ENCODE peak calls at places on chromosomes 2 and 18, in five cellular contexts. One of them, this sample, is unnamed. For H3K4me1 and H3K27me3, the result is how much of the 10 kb centered on the place peaks cover.

GRCh38 chr2:43941359-43941758 is 54.4 kb downstream of the LRPPRC start:
- DNase-seq in transverse colon: no peak
- DNase-seq in Peyer's patch: no peak
- DNase-seq in heart left ventricle: no peak
- DNase-seq in IMR-90: no peak
- DNase-seq in this sample: no peak

GRCh38 chr2:72619622-72620021 is 206.2 kb downstream of the EXOC6B start:
- DNase-seq in transverse colon: no peak
- DNase-seq in Peyer's patch: no peak
- DNase-seq in heart left ventricle: no peak
- DNase-seq in IMR-90: no peak
- DNase-seq in this sample: no peak

GRCh38 chr2:218852911-218853667 is 6.5 kb upstream of the WNT6 start:
- DNase-seq in transverse colon: peak
- DNase-seq in Peyer's patch: no peak
- DNase-seq in heart left ventricle: no peak
- DNase-seq in IMR-90: peak
- DNase-seq in this sample: no peak

GRCh38 chr18:79380816-79381806 is 14.6 kb upstream of the NFATC1 start:
- DNase-seq in transverse colon: peak
- DNase-seq in Peyer's patch: peak
- DNase-seq in heart left ventricle: peak
- DNase-seq in IMR-90: peak
- DNase-seq in this sample: peak

GRCh38 chr2:46737577-46737976 is 178.0 kb downstream of the MCFD2 start:
- DNase-seq in transverse colon: no peak
- DNase-seq in Peyer's patch: no peak
- DNase-seq in heart left ventricle: no peak
- DNase-seq in IMR-90: peak
- DNase-seq in this sample: no peak

GRCh38 chr2:5596848-5597247 is 95.3 kb upstream of the SOX11 start:
- DNase-seq in transverse colon: no peak
- DNase-seq in Peyer's patch: no peak
- DNase-seq in heart left ventricle: no peak
- DNase-seq in IMR-90: no peak
- DNase-seq in this sample: no peak

GRCh38 chr2:222049946-222050345 is 248.9 kb downstream of the PAX3 start:
- DNase-seq in transverse colon: no peak
- DNase-seq in Peyer's patch: no peak
- DNase-seq in heart left ventricle: no peak
- DNase-seq in IMR-90: peak
- DNase-seq in this sample: no peak

GRCh38 chr2:64426191-64426952 is 27.6 kb upstream of the LGALSL start:
- DNase-seq in transverse colon: no peak
- DNase-seq in Peyer's patch: no peak
- DNase-seq in heart left ventricle: no peak
- DNase-seq in IMR-90: peak
- DNase-seq in this sample: no peak

GRCh38 chr2:185381631-185382030 is 357.0 kb upstream of the FSIP2 start:
- DNase-seq in transverse colon: no peak
- DNase-seq in Peyer's patch: no peak
- DNase-seq in heart left ventricle: no peak
- DNase-seq in IMR-90: no peak
- DNase-seq in this sample: no peak

GRCh38 chr2:219230201-219230540 is 565 bp downstream of the ANKZF1 start:
- DNase-seq in transverse colon: peak
- DNase-seq in Peyer's patch: peak
- DNase-seq in heart left ventricle: no peak
- DNase-seq in IMR-90: peak
- DNase-seq in this sample: peak

GRCh38 chr2:95185973-95186372 is 20.4 kb downstream of the ZNF2 start:
- DNase-seq in transverse colon: no peak
- DNase-seq in Peyer's patch: no peak
- DNase-seq in heart left ventricle: no peak
- DNase-seq in IMR-90: no peak
- DNase-seq in this sample: no peak

GRCh38 chr2:95179451-95179850 is 13.8 kb downstream of the ZNF2 start:
- DNase-seq in transverse colon: peak
- DNase-seq in Peyer's patch: no peak
- DNase-seq in heart left ventricle: peak
- DNase-seq in IMR-90: no peak
- DNase-seq in this sample: no peak

GRCh38 chr2:95185197-95185596 is 19.6 kb downstream of the ZNF2 start:
- DNase-seq in transverse colon: no peak
- DNase-seq in Peyer's patch: no peak
- DNase-seq in heart left ventricle: no peak
- DNase-seq in IMR-90: no peak
- DNase-seq in this sample: no peak

GRCh38 chr2:95181774-95182173 is 16.2 kb downstream of the ZNF2 start:
- DNase-seq in transverse colon: no peak
- DNase-seq in Peyer's patch: no peak
- DNase-seq in heart left ventricle: no peak
- DNase-seq in IMR-90: no peak
- DNase-seq in this sample: no peak
- H3K4me1 ChIP-seq in transverse colon: under half
- H3K4me1 ChIP-seq in Peyer's patch: under half
- H3K4me1 ChIP-seq in heart left ventricle: under half
- H3K4me1 ChIP-seq in IMR-90: under half
- H3K4me1 ChIP-seq in this sample: under half

DNA sequence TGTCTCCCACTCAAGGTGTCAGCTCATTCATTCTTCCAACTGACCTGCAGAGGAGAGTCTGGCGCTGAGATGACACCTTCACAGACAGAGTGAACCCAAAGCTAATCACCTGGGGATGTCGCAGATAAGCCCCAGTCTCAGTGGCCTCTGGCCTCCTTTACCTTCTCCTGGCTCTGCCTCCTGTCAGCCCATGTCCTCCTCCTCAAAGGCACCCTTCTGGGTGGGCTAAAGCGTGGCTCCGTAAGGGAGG is 194.1 kb downstream of the MIB1 start:
- DNase-seq in transverse colon: no peak
- DNase-seq in Peyer's patch: no peak
- DNase-seq in heart left ventricle: no peak
- DNase-seq in IMR-90: no peak
- DNase-seq in this sample: no peak
- H3K27me3 ChIP-seq in transverse colon: under half
- H3K27me3 ChIP-seq in Peyer's patch: under half
- H3K27me3 ChIP-seq in heart left ventricle: under half
- H3K27me3 ChIP-seq in IMR-90: under half
- H3K27me3 ChIP-seq in this sample: under half

GRCh38 chr18:48023334-48024008 is 93.0 kb upstream of the SMAD2 start:
- DNase-seq in transverse colon: peak
- DNase-seq in Peyer's patch: no peak
- DNase-seq in heart left ventricle: peak
- DNase-seq in IMR-90: peak
- DNase-seq in this sample: no peak

GRCh38 chr18:48022531-48023330 is 92.3 kb upstream of the SMAD2 start:
- DNase-seq in transverse colon: no peak
- DNase-seq in Peyer's patch: no peak
- DNase-seq in heart left ventricle: no peak
- DNase-seq in IMR-90: peak
- DNase-seq in this sample: no peak

GRCh38 chr18:48022021-48022420 is 91.6 kb upstream of the SMAD2 start:
- DNase-seq in transverse colon: no peak
- DNase-seq in Peyer's patch: no peak
- DNase-seq in heart left ventricle: no peak
- DNase-seq in IMR-90: no peak
- DNase-seq in this sample: no peak

GRCh38 chr18:48024891-48025660 is 94.6 kb upstream of the SMAD2 start:
- DNase-seq in transverse colon: no peak
- DNase-seq in Peyer's patch: no peak
- DNase-seq in heart left ventricle: no peak
- DNase-seq in IMR-90: no peak
- DNase-seq in this sample: no peak

GRCh38 chr18:48024009-48024512 is 93.6 kb upstream of the SMAD2 start:
- DNase-seq in transverse colon: no peak
- DNase-seq in Peyer's patch: no peak
- DNase-seq in heart left ventricle: no peak
- DNase-seq in IMR-90: no peak
- DNase-seq in this sample: no peak
- TF ChIP-seq CTCF in transverse colon: peak
- TF ChIP-seq CTCF in Peyer's patch: no peak
- TF ChIP-seq CTCF in heart left ventricle: no peak
- TF ChIP-seq CTCF in IMR-90: no peak
- TF ChIP-seq CTCF in this sample: no peak

GRCh38 chr18:76451475-76452331 is 43.3 kb downstream of the ZNF516 start:
- DNase-seq in transverse colon: no peak
- DNase-seq in Peyer's patch: peak
- DNase-seq in heart left ventricle: peak
- DNase-seq in IMR-90: no peak
- DNase-seq in this sample: peak

GRCh38 chr18:76450912-76451421 is 44.1 kb downstream of the ZNF516 start:
- DNase-seq in transverse colon: peak
- DNase-seq in Peyer's patch: peak
- DNase-seq in heart left ventricle: peak
- DNase-seq in IMR-90: peak
- DNase-seq in this sample: peak

GRCh38 chr18:76449110-76449453 is 46.0 kb downstream of the ZNF516 start:
- DNase-seq in transverse colon: no peak
- DNase-seq in Peyer's patch: peak
- DNase-seq in heart left ventricle: peak
- DNase-seq in IMR-90: no peak
- DNase-seq in this sample: peak

GRCh38 chr18:76452357-76452756 is 42.7 kb downstream of the ZNF516 start:
- DNase-seq in transverse colon: no peak
- DNase-seq in Peyer's patch: no peak
- DNase-seq in heart left ventricle: peak
- DNase-seq in IMR-90: peak
- DNase-seq in this sample: no peak

GRCh38 chr18:76450452-76450851 is 44.6 kb downstream of the ZNF516 start:
- DNase-seq in transverse colon: no peak
- DNase-seq in Peyer's patch: no peak
- DNase-seq in heart left ventricle: peak
- DNase-seq in IMR-90: peak
- DNase-seq in this sample: peak
- H3K4me1 ChIP-seq in transverse colon: half or more
- H3K4me1 ChIP-seq in Peyer's patch: under half
- H3K4me1 ChIP-seq in heart left ventricle: under half
- H3K4me1 ChIP-seq in IMR-90: under half
- H3K4me1 ChIP-seq in this sample: half or more

GRCh38 chr2:136407113-136407951 is 289.4 kb upstream of the CXCR4 start:
- DNase-seq in transverse colon: no peak
- DNase-seq in Peyer's patch: no peak
- DNase-seq in heart left ventricle: no peak
- DNase-seq in IMR-90: no peak
- DNase-seq in this sample: no peak

GRCh38 chr2:136407952-136408318 is 290.0 kb upstream of the CXCR4 start:
- DNase-seq in transverse colon: no peak
- DNase-seq in Peyer's patch: no peak
- DNase-seq in heart left ventricle: no peak
- DNase-seq in IMR-90: no peak
- DNase-seq in this sample: no peak

GRCh38 chr2:136411946-136412345 is 294.0 kb upstream of the CXCR4 start:
- DNase-seq in transverse colon: no peak
- DNase-seq in Peyer's patch: no peak
- DNase-seq in heart left ventricle: no peak
- DNase-seq in IMR-90: no peak
- DNase-seq in this sample: no peak

GRCh38 chr2:136408795-136409194 is 290.8 kb upstream of the CXCR4 start:
- DNase-seq in transverse colon: no peak
- DNase-seq in Peyer's patch: no peak
- DNase-seq in heart left ventricle: no peak
- DNase-seq in IMR-90: no peak
- DNase-seq in this sample: no peak

GRCh38 chr2:136410673-136411072 is 292.7 kb upstream of the CXCR4 start:
- DNase-seq in transverse colon: no peak
- DNase-seq in Peyer's patch: no peak
- DNase-seq in heart left ventricle: no peak
- DNase-seq in IMR-90: no peak
- DNase-seq in this sample: no peak
- H3K27me3 ChIP-seq in transverse colon: under half
- H3K27me3 ChIP-seq in Peyer's patch: under half
- H3K27me3 ChIP-seq in heart left ventricle: under half
- H3K27me3 ChIP-seq in IMR-90: under half
- H3K27me3 ChIP-seq in this sample: under half

DNA sequence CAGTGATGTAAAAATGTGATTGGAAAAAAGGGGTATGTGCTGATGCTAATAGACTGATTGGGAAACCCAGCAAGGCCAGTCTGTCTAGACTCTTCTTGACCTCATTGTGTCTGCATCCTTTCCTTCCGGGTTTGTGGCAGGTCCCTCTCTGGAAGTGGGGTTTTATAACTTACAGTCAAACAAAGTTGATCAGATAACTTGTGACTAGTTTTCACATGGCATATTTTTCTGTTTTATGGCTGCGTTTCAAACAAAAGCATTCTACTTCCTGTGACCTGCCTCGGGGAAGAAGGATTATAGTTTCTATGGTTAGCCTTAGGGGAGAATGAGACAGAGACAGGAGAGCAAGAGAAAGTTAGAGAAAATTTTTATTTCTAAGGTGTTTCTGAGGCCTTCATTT is 188.7 kb upstream of the HNMT start:
- DNase-seq in transverse colon: no peak
- DNase-seq in Peyer's patch: no peak
- DNase-seq in heart left ventricle: no peak
- DNase-seq in IMR-90: no peak
- DNase-seq in this sample: no peak
- TF ChIP-seq CTCF in transverse colon: no peak
- TF ChIP-seq CTCF in Peyer's patch: no peak
- TF ChIP-seq CTCF in heart left ventricle: no peak
- TF ChIP-seq CTCF in IMR-90: no peak
- TF ChIP-seq CTCF in this sample: no peak

GRCh38 chr2:7016120-7016519 is 98.9 kb downstream of the RNF144A start:
- DNase-seq in transverse colon: no peak
- DNase-seq in Peyer's patch: no peak
- DNase-seq in heart left ventricle: no peak
- DNase-seq in IMR-90: no peak
- DNase-seq in this sample: no peak
- H3K4me1 ChIP-seq in transverse colon: under half
- H3K4me1 ChIP-seq in Peyer's patch: under half
- H3K4me1 ChIP-seq in heart left ventricle: under half
- H3K4me1 ChIP-seq in IMR-90: under half
- H3K4me1 ChIP-seq in this sample: under half